ENCODE peak calls at places on chromosomes 6 and 20, in five cellular contexts. One of them, this sample, is unnamed.

GRCh38 chr20:53157443-53158408 is 185.6 kb downstream of the TSHZ2 start:
- DNase-seq in amygdala: no peak
- DNase-seq in activated T-cell treated with anti-CD3 and anti-CD28 coated beads, Interleukin-2, amount 50 U/mL, for 4 hours: peak
- DNase-seq in HT-29: peak
- DNase-seq in thoracic aorta: no peak
- DNase-seq in this sample: peak

GRCh38 chr6:112781236-112781635 is 434.1 kb downstream of the RFPL4B start:
- DNase-seq in amygdala: no peak
- DNase-seq in activated T-cell treated with anti-CD3 and anti-CD28 coated beads, Interleukin-2, amount 50 U/mL, for 4 hours: no peak
- DNase-seq in HT-29: no peak
- DNase-seq in thoracic aorta: no peak
- DNase-seq in this sample: peak

GRCh38 chr6:159899994-159900745 is 9.4 kb downstream of the MAS1 start:
- DNase-seq in amygdala: no peak
- DNase-seq in activated T-cell treated with anti-CD3 and anti-CD28 coated beads, Interleukin-2, amount 50 U/mL, for 4 hours: no peak
- DNase-seq in HT-29: peak
- DNase-seq in thoracic aorta: no peak
- DNase-seq in this sample: no peak

GRCh38 chr6:66226099-66226498 is 519.1 kb upstream of the EYS start:
- DNase-seq in amygdala: no peak
- DNase-seq in activated T-cell treated with anti-CD3 and anti-CD28 coated beads, Interleukin-2, amount 50 U/mL, for 4 hours: no peak
- DNase-seq in HT-29: no peak
- DNase-seq in thoracic aorta: no peak
- DNase-seq in this sample: no peak

GRCh38 chr20:10490706-10491105 is 55.6 kb downstream of the SLX4IP start:
- DNase-seq in amygdala: no peak
- DNase-seq in activated T-cell treated with anti-CD3 and anti-CD28 coated beads, Interleukin-2, amount 50 U/mL, for 4 hours: no peak
- DNase-seq in HT-29: no peak
- DNase-seq in thoracic aorta: no peak
- DNase-seq in this sample: no peak

GRCh38 chr6:125357515-125358256 is 55.9 kb upstream of the HDDC2 start:
- DNase-seq in amygdala: peak
- DNase-seq in activated T-cell treated with anti-CD3 and anti-CD28 coated beads, Interleukin-2, amount 50 U/mL, for 4 hours: no peak
- DNase-seq in HT-29: no peak
- DNase-seq in thoracic aorta: no peak
- DNase-seq in this sample: no peak

GRCh38 chr20:32007787-32008616 is 2.2 kb upstream of the CCM2L start:
- DNase-seq in amygdala: no peak
- DNase-seq in activated T-cell treated with anti-CD3 and anti-CD28 coated beads, Interleukin-2, amount 50 U/mL, for 4 hours: no peak
- DNase-seq in HT-29: no peak
- DNase-seq in thoracic aorta: no peak
- DNase-seq in this sample: no peak

GRCh38 chr6:120938164-120938875 is 396.0 kb downstream of the TBC1D32 start:
- DNase-seq in amygdala: no peak
- DNase-seq in activated T-cell treated with anti-CD3 and anti-CD28 coated beads, Interleukin-2, amount 50 U/mL, for 4 hours: no peak
- DNase-seq in HT-29: no peak
- DNase-seq in thoracic aorta: no peak
- DNase-seq in this sample: no peak

GRCh38 chr6:44222987-44223470 is 366 bp upstream of the SLC29A1 start:
- DNase-seq in amygdala: no peak
- DNase-seq in activated T-cell treated with anti-CD3 and anti-CD28 coated beads, Interleukin-2, amount 50 U/mL, for 4 hours: no peak
- DNase-seq in HT-29: no peak
- DNase-seq in thoracic aorta: no peak
- DNase-seq in this sample: no peak

GRCh38 chr6:168683621-168684020 is 242.6 kb downstream of the SMOC2 start:
- DNase-seq in amygdala: peak
- DNase-seq in activated T-cell treated with anti-CD3 and anti-CD28 coated beads, Interleukin-2, amount 50 U/mL, for 4 hours: no peak
- DNase-seq in HT-29: no peak
- DNase-seq in thoracic aorta: no peak
- DNase-seq in this sample: no peak

GRCh38 chr6:41698350-41698781 is 37.0 kb downstream of the TFEB start:
- DNase-seq in amygdala: no peak
- DNase-seq in activated T-cell treated with anti-CD3 and anti-CD28 coated beads, Interleukin-2, amount 50 U/mL, for 4 hours: no peak
- DNase-seq in HT-29: no peak
- DNase-seq in thoracic aorta: no peak
- DNase-seq in this sample: no peak

GRCh38 chr20:61925555-61926252 is 140.0 kb downstream of the TAF4 start:
- DNase-seq in amygdala: no peak
- DNase-seq in activated T-cell treated with anti-CD3 and anti-CD28 coated beads, Interleukin-2, amount 50 U/mL, for 4 hours: no peak
- DNase-seq in HT-29: peak
- DNase-seq in thoracic aorta: no peak
- DNase-seq in this sample: no peak

This sample was measured in HepG2.